ENCODE peak calls at places on chromosomes 7 and 10, in five cellular contexts. I, T, E, R and K are unnamed samples.
A peak's percentile ranks its signal among the peaks of the same experiment; 100 is the strongest.

GRCh38 chr7:142739927-142740492 is 9.3 kb upstream of the PRSS1 start:
- DNase-seq in I (peak; percentile 6), T (no peak), E (no peak), R (no peak), K (no peak)

GRCh38 chr7:66921918-66922486 is 977 bp downstream of the TMEM248 start:
- DNase-seq in I (peak; percentile 30), T (no peak), E (no peak), R (no peak), K (no peak)

GRCh38 chr10:5076615-5077014 is 17.6 kb upstream of the AKR1C3 start:
- DNase-seq in I (no peak), T (no peak), E (no peak), R (no peak), K (no peak)

GRCh38 chr10:106816318-106817085 is 348.0 kb downstream of the SORCS1 start:
- DNase-seq in I (no peak), T (no peak), E (no peak), R (no peak), K (no peak)

GRCh38 chr10:35768011-35768410 is 125.9 kb upstream of the FZD8 start:
- DNase-seq in I (no peak), T (no peak), E (no peak), R (no peak), K (no peak)

GRCh38 chr7:116122972-116123595 is 87.3 kb upstream of the TES start:
- DNase-seq in I (peak; percentile 83), T (peak; percentile 67), E (no peak), R (no peak), K (peak; percentile 7)

GRCh38 chr7:41870017-41870416 is 167.1 kb upstream of the INHBA start:
- DNase-seq in I (no peak), T (no peak), E (peak; percentile 54), R (no peak), K (no peak)

GRCh38 chr7:67392596-67393438 is 396.2 kb downstream of the TYW1 start:
- DNase-seq in I (no peak), T (no peak), E (no peak), R (no peak), K (no peak)

GRCh38 chr7:885261-885892 is 9.0 kb downstream of the GET4 start:
- DNase-seq in I (no peak), T (no peak), E (no peak), R (no peak), K (peak; percentile 39)

GRCh38 chr7:157054927-157055326 is 44.5 kb upstream of the MNX1 start:
- DNase-seq in I (no peak), T (no peak), E (no peak), R (no peak), K (no peak)

GRCh38 chr10:51910596-51910995 is 211.2 kb upstream of the CSTF2T start:
- DNase-seq in I (no peak), T (no peak), E (no peak), R (no peak), K (no peak)

GRCh38 chr7:19558527-19558926 is 150.3 kb downstream of the POLR1F start:
- DNase-seq in I (peak; percentile 93), T (peak; percentile 81), E (no peak), R (no peak), K (no peak)

GRCh38 chr7:135177021-135177696 is 6.7 kb upstream of the CYREN start:
- DNase-seq in I (no peak), T (no peak), E (no peak), R (no peak), K (no peak)

GRCh38 chr10:63798599-63799498 is 277.6 kb downstream of the REEP3 start:
- DNase-seq in I (peak; percentile 93), T (peak; percentile 98), E (peak; percentile 43), R (no peak), K (peak; percentile 35)

GRCh38 chr7:133230591-133231194 is 22.2 kb upstream of the EXOC4 start:
- DNase-seq in I (peak; percentile 79), T (peak; percentile 59), E (peak; percentile 5), R (no peak), K (peak; percentile 20)

GRCh38 chr10:18713077-18713476 is 53.8 kb downstream of the ARL5B start:
- DNase-seq in I (peak; percentile 94), T (peak; percentile 88), E (peak; percentile 84), R (no peak), K (no peak)

GRCh38 chr7:28096713-28097112 is 83.9 kb downstream of the JAZF1 start:
- DNase-seq in I (peak; percentile 85), T (peak; percentile 65), E (no peak), R (no peak), K (peak; percentile 29)

GRCh38 chr7:86904949-86905834 is 154.3 kb downstream of the ELAPOR2 start:
- DNase-seq in I (peak; percentile 56), T (peak; percentile 24), E (no peak), R (no peak), K (no peak)

GRCh38 chr10:12703813-12704212 is 297.7 kb downstream of the CCDC3 start:
- DNase-seq in I (peak; percentile 90), T (peak; percentile 83), E (peak; percentile 23), R (no peak), K (no peak)

GRCh38 chr7:81256991-81257390 is 338.1 kb upstream of the SEMA3C start:
- DNase-seq in I (peak; percentile 49), T (no peak), E (no peak), R (no peak), K (no peak)

GRCh38 chr7:70734436-70734835 is 397.5 kb upstream of the GALNT17 start:
- DNase-seq in I (no peak), T (no peak), E (no peak), R (no peak), K (no peak)

GRCh38 chr7:34128762-34129161 is 223.4 kb downstream of the BMPER start:
- DNase-seq in I (peak; percentile 62), T (peak; percentile 64), E (peak; percentile 31), R (no peak), K (no peak)

GRCh38 chr10:7687228-7687907 is 15.7 kb upstream of the ITIH2 start:
- DNase-seq in I (peak; percentile 94), T (peak; percentile 89), E (peak; percentile 42), R (peak; percentile 49), K (peak; percentile 74)

GRCh38 chr7:44167920-44168319 is 21.3 kb downstream of the GCK start:
- DNase-seq in I (no peak), T (no peak), E (no peak), R (no peak), K (no peak)

GRCh38 chr7:36090976-36091375 is 62.1 kb upstream of the EEPD1 start:
- DNase-seq in I (no peak), T (no peak), E (no peak), R (no peak), K (no peak)

GRCh38 chr7:88866265-88866863 is 70.8 kb upstream of the TEX47 start:
- DNase-seq in I (no peak), T (no peak), E (no peak), R (no peak), K (no peak)

GRCh38 chr10:122460891-122461293 is 461 bp upstream of the HTRA1 start:
- DNase-seq in I (peak; percentile 29), T (no peak), E (no peak), R (no peak), K (no peak)

GRCh38 chr10:78339251-78339650 is 305.6 kb downstream of the RPS24 start:
- DNase-seq in I (no peak), T (no peak), E (no peak), R (no peak), K (no peak)

GRCh38 chr10:118800920-118801319 is 46.1 kb upstream of the CACUL1 start:
- DNase-seq in I (peak; percentile 20), T (peak; percentile 2), E (no peak), R (no peak), K (peak; percentile 29)

GRCh38 chr10:5648494-5649457 is 17.6 kb downstream of the ASB13 start:
- DNase-seq in I (no peak), T (no peak), E (no peak), R (no peak), K (no peak)

GRCh38 chr10:50279489-50279888 is 28.2 kb upstream of the ASAH2 start:
- DNase-seq in I (no peak), T (no peak), E (no peak), R (no peak), K (no peak)

GRCh38 chr7:92133133-92133736 is 1.0 kb downstream of the CYP51A1 start:
- DNase-seq in I (no peak), T (no peak), E (no peak), R (no peak), K (peak; percentile 18)

GRCh38 chr7:132991615-132992587 is 90.0 kb downstream of the CHCHD3 start:
- DNase-seq in I (no peak), T (no peak), E (no peak), R (no peak), K (no peak)